ENCODE peak calls at places on chromosomes 16 and 17, in six cellular contexts. U, J, T, R, G and M are unnamed samples.

GRCh38 chr16:50047864-50048263 is 17.9 kb upstream of the HEATR3 start:
- DNase-seq in G (no peak), T (no peak), U (no peak), J (no peak), R (no peak), M (no peak)

GRCh38 chr17:63835167-63835720 is 7.2 kb downstream of the SMARCD2 start:
- DNase-seq in T (no peak), J (no peak), G (no peak), U (no peak), R (no peak), M (no peak)

GRCh38 chr16:84735846-84736586 is 36.2 kb downstream of the USP10 start:
- DNase-seq in U (peak), R (no peak), T (peak), J (no peak), G (no peak), M (no peak)

GRCh38 chr17:62187681-62188080 is 122.6 kb upstream of the MED13 start:
- DNase-seq in U (no peak), G (no peak), J (peak), T (no peak), R (no peak), M (no peak)

GRCh38 chr17:32142857-32143524 is 689 bp downstream of the RHOT1 start:
- DNase-seq in G (peak), U (no peak), J (peak), T (peak), R (peak), M (no peak)

GRCh38 chr16:49345829-49346228 is 27.8 kb upstream of the C16orf78 start:
- DNase-seq in R (no peak), J (no peak), T (no peak), U (no peak), G (no peak), M (no peak)

GRCh38 chr16:56643080-56643778 is 4.8 kb downstream of the MT1A start:
- DNase-seq in J (peak), G (peak), U (peak), R (peak), T (peak), M (peak)

GRCh38 chr16:66706506-66706880 is 9.9 kb upstream of the CMTM4 start:
- DNase-seq in U (no peak), G (no peak), J (no peak), T (no peak), R (no peak), M (no peak)

GRCh38 chr16:81471882-81472281 is 27.3 kb downstream of the CMIP start:
- DNase-seq in T (no peak), U (no peak), R (no peak), J (no peak), G (no peak), M (no peak)

DNA sequence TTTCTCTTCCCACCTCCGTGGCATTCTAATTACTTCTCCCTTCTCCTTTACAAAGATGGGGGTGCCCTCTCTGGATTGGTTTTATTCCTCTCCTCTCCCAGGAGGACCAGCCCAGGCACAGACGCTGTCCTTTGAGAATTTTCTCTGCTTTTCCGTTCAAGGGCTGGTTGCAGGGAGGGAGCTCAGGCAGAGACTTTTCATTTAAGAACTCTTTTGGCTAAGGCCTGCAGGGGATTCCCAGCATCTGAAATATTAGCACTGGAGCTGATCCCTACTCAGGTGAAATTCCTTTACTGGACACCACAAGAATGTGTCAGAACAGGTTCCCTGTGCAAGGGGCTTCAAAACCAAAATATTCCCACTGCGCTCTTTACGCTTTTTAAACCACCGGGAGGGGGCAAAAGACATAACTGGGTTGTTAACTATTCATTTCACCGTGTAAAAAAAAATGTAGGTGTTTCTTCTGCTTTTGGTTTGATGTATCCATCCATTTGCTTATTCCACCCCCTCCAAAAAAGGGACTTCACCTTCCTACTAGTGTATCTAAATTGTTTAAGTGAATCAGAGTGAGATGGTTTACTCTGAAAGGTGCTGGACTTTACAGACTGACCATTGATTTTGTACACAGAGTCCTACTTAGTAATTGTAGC is 1.4 kb downstream of the NFAT5 start:
- DNase-seq in U (no peak), R (peak), G (no peak), J (no peak), T (no peak), M (no peak)
- TF ChIP-seq CTCF in U (no peak), R (peak), G (no peak), J (peak), T (no peak), M (no peak)

GRCh38 chr17:7632492-7632894 is 2.6 kb downstream of the SHBG start:
- DNase-seq in G (peak), U (no peak), R (no peak), T (no peak), J (peak), M (no peak)
- TF ChIP-seq CTCF in G (peak), U (no peak), R (peak), T (peak), J (peak), M (no peak)

GRCh38 chr16:55176901-55177300 is 147.1 kb upstream of the IRX6 start:
- DNase-seq in G (no peak), R (no peak), U (no peak), T (no peak), J (no peak), M (no peak)

GRCh38 chr16:55169780-55170179 is 154.2 kb upstream of the IRX6 start:
- DNase-seq in G (no peak), U (no peak), R (no peak), J (no peak), T (no peak), M (no peak)

GRCh38 chr16:55175389-55175788 is 148.6 kb upstream of the IRX6 start:
- DNase-seq in T (no peak), J (no peak), G (no peak), R (no peak), U (no peak), M (no peak)

DNA sequence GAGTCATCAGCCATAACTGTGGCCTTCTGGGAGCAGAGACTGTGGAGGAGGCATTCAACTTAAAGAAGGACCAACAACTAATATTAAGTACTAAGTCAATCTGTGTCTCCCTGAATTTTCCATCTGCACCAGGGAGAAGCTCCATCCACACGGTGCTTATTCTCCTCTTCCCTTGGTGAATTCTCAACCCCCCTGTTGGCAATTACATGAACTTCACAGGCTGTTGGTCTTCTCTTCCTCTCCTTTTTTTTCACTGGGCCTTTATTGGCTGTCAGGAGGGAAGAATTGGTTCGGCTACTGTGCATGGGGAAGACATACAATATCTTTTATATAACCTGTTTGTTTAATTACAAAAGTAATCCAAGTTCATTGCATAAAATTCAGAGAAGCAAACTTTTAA is 152.8 kb upstream of the IRX6 start:
- DNase-seq in J (no peak), G (no peak), R (no peak), U (no peak), T (no peak), M (no peak)
- TF ChIP-seq CTCF in J (no peak), G (peak), R (no peak), U (no peak), T (no peak), M (no peak)

GRCh38 chr17:4540224-4541040 is 14.8 kb downstream of the MYBBP1A start:
- DNase-seq in G (no peak), R (no peak), U (no peak), T (peak), J (no peak), M (no peak)
- TF ChIP-seq CTCF in G (no peak), R (no peak), U (no peak), T (no peak), J (peak), M (no peak)

GRCh38 chr17:4154201-4154600 is 11.2 kb downstream of the CYB5D2 start:
- DNase-seq in R (no peak), U (no peak), J (no peak), G (no peak), T (no peak), M (no peak)

GRCh38 chr17:4159761-4160160 is 16.8 kb downstream of the CYB5D2 start:
- DNase-seq in G (no peak), U (no peak), J (no peak), R (no peak), T (no peak), M (no peak)

GRCh38 chr17:4155980-4156620 is 13.1 kb downstream of the CYB5D2 start:
- DNase-seq in U (no peak), T (no peak), R (no peak), J (no peak), G (no peak), M (no peak)

GRCh38 chr17:4157618-4158333 is 14.8 kb downstream of the CYB5D2 start:
- DNase-seq in U (no peak), T (no peak), R (no peak), G (no peak), J (no peak), M (no peak)

DNA sequence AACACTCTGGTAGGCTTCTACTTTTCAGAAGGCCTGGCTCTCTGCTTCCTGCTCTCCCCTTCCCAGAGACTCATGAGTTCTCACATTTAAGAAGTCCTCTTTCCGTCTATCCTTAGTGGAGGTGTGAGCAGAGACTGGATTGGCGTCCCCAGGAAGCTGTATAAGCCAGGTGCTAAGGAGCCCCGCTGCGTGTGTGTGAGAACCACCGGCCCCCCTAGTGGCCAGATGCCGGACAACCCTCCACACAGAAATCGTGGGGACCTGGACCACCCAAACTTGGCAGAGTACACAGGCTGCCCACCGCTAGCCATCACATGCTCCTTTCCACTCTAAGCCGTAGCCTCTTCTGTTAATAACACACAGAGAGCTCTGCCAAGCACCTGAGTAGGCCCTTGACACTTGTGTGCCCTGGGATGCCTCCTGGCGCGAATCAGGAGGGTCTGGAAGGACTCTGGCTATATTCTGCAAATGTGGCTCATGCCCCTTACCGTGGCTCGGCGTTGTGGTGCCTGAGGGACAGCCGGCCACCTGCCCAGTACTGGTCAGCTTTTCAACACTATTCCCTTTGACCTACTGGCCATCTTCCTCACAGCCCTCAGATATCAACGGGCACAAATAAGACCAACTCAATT is 13.9 kb downstream of the CYB5D2 start:
- DNase-seq in J (no peak), R (no peak), G (no peak), T (no peak), U (no peak), M (no peak)
- TF ChIP-seq CTCF in J (peak), R (no peak), G (peak), T (no peak), U (no peak), M (no peak)

GRCh38 chr17:20092292-20092867 is 83.2 kb downstream of the SPECC1 start:
- DNase-seq in R (no peak), T (no peak), J (no peak), U (no peak), G (no peak), M (no peak)

GRCh38 chr17:20087538-20088250 is 78.5 kb downstream of the SPECC1 start:
- DNase-seq in R (no peak), U (no peak), J (no peak), G (no peak), T (no peak), M (no peak)

GRCh38 chr17:20091161-20092029 is 82.2 kb downstream of the SPECC1 start:
- DNase-seq in U (no peak), R (peak), T (peak), J (no peak), G (no peak), M (no peak)

GRCh38 chr17:20092973-20093626 is 83.9 kb downstream of the SPECC1 start:
- DNase-seq in T (no peak), U (no peak), R (no peak), J (no peak), G (no peak), M (no peak)

GRCh38 chr17:20089795-20090547 is 80.8 kb downstream of the SPECC1 start:
- DNase-seq in U (no peak), R (no peak), J (no peak), G (no peak), T (no peak), M (no peak)
- TF ChIP-seq CTCF in U (no peak), R (no peak), J (no peak), G (no peak), T (no peak), M (no peak)